ENCODE peak calls at places on chromosomes 7 and 10, in seven cellular contexts. Z, N, B, U, O, A and E are unnamed samples.

GRCh38 chr7:112866424-112866823 is 76.2 kb upstream of the TMEM168 start:
- DNase-seq in U (no peak), O (no peak), Z (no peak), N (no peak), A (no peak), B (no peak), E (no peak)

GRCh38 chr7:51102828-51103227 is 213.8 kb downstream of the COBL start:
- DNase-seq in N (peak), B (no peak), U (no peak), Z (no peak), A (no peak), O (no peak), E (no peak)

GRCh38 chr10:126667568-126667967 is 2.9 kb downstream of the C10orf90 start:
- DNase-seq in B (no peak), Z (no peak), O (no peak), A (no peak), N (no peak), U (no peak), E (no peak)

GRCh38 chr10:119404719-119405504 is 137.6 kb downstream of the RGS10 start:
- DNase-seq in N (no peak), Z (no peak), A (no peak), U (no peak), O (no peak), B (no peak), E (no peak)

GRCh38 chr10:101779544-101780186 is 3.6 kb downstream of the NPM3 start:
- DNase-seq in B (peak), O (no peak), N (no peak), U (peak), Z (peak), A (no peak), E (peak)

GRCh38 chr10:14548970-14549369 is 218.2 kb upstream of the FRMD4A start:
- DNase-seq in N (no peak), B (no peak), O (no peak), A (no peak), U (no peak), Z (no peak), E (no peak)

GRCh38 chr10:96585726-96586418 is 940 bp downstream of the TM9SF3 start:
- DNase-seq in O (no peak), U (no peak), Z (no peak), N (no peak), A (no peak), B (peak), E (no peak)

GRCh38 chr10:72334196-72334831 is 20.4 kb downstream of the DNAJB12 start:
- DNase-seq in A (no peak), N (peak), Z (no peak), B (no peak), O (no peak), U (no peak), E (no peak)

GRCh38 chr7:99794585-99795502 is 10.9 kb upstream of the CYP3A4 start:
- DNase-seq in U (no peak), Z (no peak), N (peak), A (no peak), O (no peak), B (no peak), E (no peak)

GRCh38 chr7:43520201-43520600 is 62.7 kb upstream of the STK17A start:
- DNase-seq in Z (no peak), O (no peak), N (no peak), U (no peak), A (no peak), B (no peak), E (no peak)